ENCODE peak calls at places on chromosomes 5 and 9, in four cellular contexts. B is D341Med; Y is activated CD4-positive, alpha-beta T cell treated with anti-CD3 and anti-CD28 coated beads, Interleukin-2, amount 10 ng/mL, durations not matched to agents 7 days and 5 days; I is RWPE1. N is an unnamed sample.

GRCh38 chr5:130912088-130912487 is 253.0 kb downstream of the HINT1 start:
- DNase-seq in Y (no peak), I (peak), B (peak), N (no peak)

GRCh38 chr5:78985407-78986223 is 505 bp upstream of the ARSB start:
- DNase-seq in I (no peak), B (no peak), Y (peak), N (peak)

GRCh38 chr5:140398379-140398811 is 3.2 kb upstream of the ANKHD1 start:
- DNase-seq in I (peak), B (no peak), Y (no peak), N (no peak)

GRCh38 chr5:138789771-138790242 is 36.6 kb downstream of the CTNNA1 start:
- DNase-seq in B (peak), I (peak), Y (peak), N (peak)

GRCh38 chr9:91723420-91724067 is 226.5 kb downstream of the ROR2 start:
- DNase-seq in Y (no peak), B (no peak), I (no peak), N (no peak)

GRCh38 chr5:16894236-16895057 is 41.6 kb downstream of the MYO10 start:
- DNase-seq in Y (no peak), B (peak), I (peak), N (no peak)

GRCh38 chr9:90046317-90046861 is 441.6 kb downstream of the GADD45G start:
- DNase-seq in I (no peak), B (no peak), Y (no peak), N (no peak)

GRCh38 chr9:108386859-108387384 is 468.9 kb downstream of the ACTL7B start:
- DNase-seq in I (peak), B (no peak), Y (no peak), N (no peak)

N was measured in SK-N-SH.